ENCODE peak calls at places on chromosomes 12 and 14, in ten cellular contexts. Z, Y, I, R, O, G, B, U, T and S are unnamed samples.

GRCh38 chr12:130879212-130879686 is 7.4 kb downstream of the RAN start:
- DNase-seq in Z (no peak), Y (no peak), I (peak), R (no peak), O (no peak), G (no peak), B (no peak), U (no peak), T (peak), S (no peak)

GRCh38 chr12:49946086-49946485 is 4.5 kb upstream of the AQP2 start:
- DNase-seq in Z (no peak), Y (peak), I (no peak), R (no peak), O (no peak), G (no peak), B (no peak), U (no peak), T (no peak), S (no peak)

GRCh38 chr12:69161835-69162234 is 77.5 kb upstream of the CPSF6 start:
- DNase-seq in Z (no peak), Y (no peak), I (no peak), R (no peak), O (no peak), G (no peak), B (no peak), U (no peak), T (no peak), S (no peak)

GRCh38 chr12:67515679-67516363 is 132.7 kb upstream of the DYRK2 start:
- DNase-seq in Z (no peak), Y (peak), I (no peak), R (no peak), O (no peak), G (no peak), B (peak), U (no peak), T (no peak), S (peak)

GRCh38 chr12:67630373-67631088 is 18.0 kb upstream of the DYRK2 start:
- DNase-seq in Z (no peak), Y (peak), I (no peak), R (no peak), O (no peak), G (peak), B (peak), U (no peak), T (no peak), S (peak)

GRCh38 chr12:11650697-11651281 is 1.3 kb downstream of the ETV6 start:
- DNase-seq in Z (peak), Y (no peak), I (no peak), R (no peak), O (no peak), G (no peak), B (no peak), U (no peak), T (no peak), S (no peak)

GRCh38 chr14:102731871-102732800 is 45.1 kb upstream of the TRAF3 start:
- DNase-seq in Z (no peak), Y (peak), I (no peak), R (no peak), O (no peak), G (no peak), B (no peak), U (no peak), T (no peak), S (no peak)

GRCh38 chr14:69275331-69275730 is 15.4 kb downstream of the GALNT16 start:
- DNase-seq in Z (no peak), Y (no peak), I (no peak), R (no peak), O (no peak), G (no peak), B (no peak), U (no peak), T (no peak), S (no peak)

GRCh38 chr12:57750561-57751431 is 1.3 kb downstream of the CDK4 start:
- DNase-seq in Z (peak), Y (no peak), I (peak), R (no peak), O (no peak), G (no peak), B (no peak), U (no peak), T (no peak), S (no peak)

GRCh38 chr12:84128117-84128991 is 784.2 kb downstream of the SLC6A15 start:
- DNase-seq in Z (no peak), Y (no peak), I (no peak), R (no peak), O (no peak), G (no peak), B (no peak), U (no peak), T (peak), S (no peak)

GRCh38 chr12:7935773-7936581 is at the start of gene SLC2A3:
- DNase-seq in Z (peak), Y (peak), I (peak), R (no peak), O (peak), G (peak), B (peak), U (peak), T (no peak), S (peak)

GRCh38 chr12:7934560-7935463 is 1.2 kb downstream of the SLC2A3 start:
- DNase-seq in Z (no peak), Y (peak), I (no peak), R (no peak), O (no peak), G (no peak), B (no peak), U (no peak), T (peak), S (no peak)

GRCh38 chr12:7934153-7934552 is 1.8 kb downstream of the SLC2A3 start:
- DNase-seq in Z (no peak), Y (no peak), I (no peak), R (no peak), O (no peak), G (no peak), B (no peak), U (no peak), T (no peak), S (no peak)

GRCh38 chr12:7935464-7935772 is 569 bp downstream of the SLC2A3 start:
- DNase-seq in Z (no peak), Y (no peak), I (no peak), R (no peak), O (no peak), G (no peak), B (no peak), U (no peak), T (no peak), S (no peak)

DNA sequence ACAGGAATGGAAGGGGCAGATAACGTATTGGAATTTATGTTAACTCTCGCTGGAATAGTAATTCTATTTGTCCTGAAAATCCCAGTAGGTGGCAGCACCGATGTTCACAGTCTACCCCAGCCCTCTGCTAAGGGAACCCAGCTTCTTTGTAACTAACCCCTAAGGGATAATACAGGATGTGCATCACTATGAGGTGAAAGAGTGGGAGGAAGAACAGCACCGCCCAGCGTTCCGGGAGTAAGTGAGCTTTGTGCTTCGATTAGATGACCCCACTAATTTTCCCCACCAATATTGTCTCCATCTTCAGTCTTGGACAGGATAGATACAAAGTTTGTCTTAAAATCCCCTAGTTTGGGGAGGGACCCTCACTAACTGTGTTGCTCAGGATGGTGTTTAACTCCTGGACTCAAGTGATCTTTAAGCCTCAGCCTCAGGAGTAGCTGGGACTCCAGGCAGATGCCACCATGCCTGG is 2.7 kb downstream of the SLC2A3 start:
- DNase-seq in Z (peak), Y (peak), I (peak), R (no peak), O (peak), G (peak), B (peak), U (peak), T (no peak), S (peak)
- TF ChIP-seq POLR2A in Z (peak), Y (no peak), I (no peak), R (peak), O (peak), G (no peak), B (peak), U (no peak), T (peak), S (no peak)

GRCh38 chr12:16349132-16349463 is 1.7 kb downstream of the MGST1 start:
- DNase-seq in Z (peak), Y (peak), I (peak), R (peak), O (peak), G (peak), B (peak), U (peak), T (no peak), S (peak)
- H3K4me3 ChIP-seq in Z (peak), Y (peak), I (no peak), R (peak), O (peak), G (peak), B (no peak), U (peak), T (peak), S (peak)

GRCh38 chr12:27119797-27120196 is 37.4 kb upstream of the C12orf71 start:
- DNase-seq in Z (no peak), Y (no peak), I (no peak), R (no peak), O (no peak), G (no peak), B (no peak), U (no peak), T (no peak), S (no peak)

DNA sequence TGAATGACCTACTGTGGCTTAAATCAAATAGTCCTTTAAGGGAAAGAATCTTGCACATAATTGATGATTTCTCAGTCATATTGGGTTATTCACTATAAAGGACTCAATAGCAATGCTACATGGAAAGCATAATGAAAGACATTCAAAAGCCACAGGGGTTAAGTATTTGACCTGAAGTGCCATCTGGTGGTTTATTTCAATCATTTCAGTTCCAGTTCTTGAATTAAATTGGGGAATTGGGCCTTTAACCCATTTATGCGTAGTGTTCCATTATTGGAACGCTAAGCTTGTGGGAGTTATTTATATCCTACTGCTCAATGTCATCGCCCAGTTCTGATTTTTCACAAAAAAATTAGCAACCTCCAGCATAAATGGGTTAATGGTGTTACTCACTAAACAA is 41.3 kb upstream of the C12orf71 start:
- DNase-seq in Z (no peak), Y (no peak), I (no peak), R (no peak), O (no peak), G (no peak), B (no peak), U (peak), T (no peak), S (no peak)
- TF ChIP-seq CTCF in Z (no peak), Y (peak), I (no peak), R (peak), O (no peak), G (peak), B (no peak), U (peak), T (peak), S (no peak)

GRCh38 chr14:75660630-75661498 is at the start of the genes ERG28 and TTLL5:
- DNase-seq in Z (peak), Y (peak), I (peak), R (peak), O (peak), G (peak), B (peak), U (peak), T (peak), S (peak)
- TF ChIP-seq POLR2A in Z (peak), Y (peak), I (peak), R (peak), O (peak), G (peak), B (peak), U (peak), T (peak), S (no peak)

DNA sequence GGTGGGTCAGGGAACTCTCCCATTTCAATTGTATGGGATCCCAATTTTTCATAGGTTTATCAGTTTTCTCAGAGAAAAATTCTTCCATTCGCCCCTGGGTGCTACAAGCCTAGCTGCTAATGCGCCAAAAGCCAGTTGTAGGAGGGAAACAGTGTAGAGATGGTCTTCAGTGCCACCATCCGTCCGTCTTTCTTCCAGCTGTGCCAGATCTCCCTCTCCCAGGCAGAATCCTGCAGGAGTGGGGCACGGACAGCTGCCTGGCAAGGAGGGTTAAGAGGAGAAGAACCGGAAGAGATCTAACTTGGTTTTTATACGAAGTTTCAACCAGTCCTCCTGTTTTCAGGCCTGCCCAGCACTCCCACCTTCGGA is 38.9 kb upstream of the FUT8 start:
- DNase-seq in Z (no peak), Y (no peak), I (no peak), R (no peak), O (no peak), G (no peak), B (peak), U (no peak), T (no peak), S (peak)
- H3K4me3 ChIP-seq in Z (no peak), Y (no peak), I (no peak), R (peak), O (no peak), G (no peak), B (no peak), U (no peak), T (peak), S (no peak)

DNA sequence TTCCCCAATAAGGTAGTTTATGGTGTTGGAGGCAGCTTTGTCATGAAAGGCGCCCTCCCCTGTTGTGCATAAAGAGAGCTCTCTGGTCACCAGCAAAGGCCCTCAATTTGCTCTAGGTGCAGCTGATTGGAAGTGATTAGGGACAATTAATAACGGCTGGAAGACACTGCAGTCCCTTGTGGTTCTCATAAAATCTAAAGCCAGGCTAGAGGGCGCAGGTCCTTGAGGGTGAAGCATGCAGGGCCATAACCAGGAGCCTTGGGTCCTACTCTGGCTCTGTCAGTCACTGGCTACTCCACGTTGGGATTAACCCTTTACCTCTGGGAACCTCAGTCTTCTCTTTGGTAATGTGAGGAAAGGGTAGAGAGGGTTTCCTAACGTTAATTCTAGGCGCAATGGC is 1.9 kb downstream of the DAAM1 start:
- DNase-seq in Z (no peak), Y (peak), I (no peak), R (no peak), O (no peak), G (peak), B (peak), U (peak), T (no peak), S (no peak)
- TF ChIP-seq CTCF in Z (peak), Y (no peak), I (no peak), R (peak), O (no peak), G (no peak), B (no peak), U (no peak), T (no peak), S (no peak)